ENCODE peak calls at places on chromosomes 7 and 10, in ten cellular contexts. J is lower leg skin, X is Peyer's patch, I is uterus, F is esophagus squamous epithelium, D is stomach, W is breast epithelium, R is ovary, N is thyroid gland, C is IMR-90. M is an unnamed sample.
A peak's percentile ranks its signal among the peaks of the same experiment; 100 is the strongest.

GRCh38 chr7:105321754-105322455 is 66.8 kb downstream of the SRPK2 start:
- DNase-seq in J (no peak), X (no peak), I (no peak), F (no peak), D (no peak), W (no peak), R (no peak), N (no peak), C (no peak), M (no peak)

GRCh38 chr10:958856-959255 is 27.4 kb upstream of the LARP4B start:
- DNase-seq in J (no peak), X (no peak), I (no peak), F (no peak), D (no peak), W (no peak), R (no peak), N (no peak), C (no peak), M (no peak)

GRCh38 chr7:52080493-52080892 is 763.9 kb upstream of the COBL start:
- DNase-seq in J (no peak), X (no peak), I (no peak), F (no peak), D (no peak), W (no peak), R (no peak), N (no peak), C (no peak), M (no peak)

GRCh38 chr7:14016950-14017349 is 27.5 kb upstream of the ETV1 start:
- DNase-seq in J (no peak), X (no peak), I (no peak), F (no peak), D (no peak), W (no peak), R (no peak), N (no peak), C (peak; percentile 11), M (no peak)

GRCh38 chr7:92731327-92732063 is 104.9 kb downstream of the CDK6 start:
- DNase-seq in J (no peak), X (no peak), I (no peak), F (no peak), D (no peak), W (no peak), R (no peak), N (no peak), C (peak; percentile 45), M (no peak)

GRCh38 chr10:5196613-5197234 is at the start of gene AKR1C4:
- DNase-seq in J (no peak), X (no peak), I (no peak), F (no peak), D (no peak), W (no peak), R (no peak), N (no peak), C (no peak), M (no peak)

GRCh38 chr7:8274589-8274988 is 12.6 kb upstream of the ICA1 start:
- DNase-seq in J (no peak), X (no peak), I (no peak), F (no peak), D (no peak), W (no peak), R (no peak), N (no peak), C (no peak), M (no peak)

GRCh38 chr7:4621401-4621800 is 60.7 kb upstream of the FOXK1 start:
- DNase-seq in J (no peak), X (no peak), I (no peak), F (no peak), D (no peak), W (no peak), R (no peak), N (no peak), C (no peak), M (no peak)

GRCh38 chr7:106720641-106721040 is 59.7 kb upstream of the CCDC71L start:
- DNase-seq in J (no peak), X (no peak), I (no peak), F (no peak), D (no peak), W (no peak), R (no peak), N (no peak), C (no peak), M (no peak)

GRCh38 chr7:106715730-106716129 is 54.8 kb upstream of the CCDC71L start:
- DNase-seq in J (no peak), X (no peak), I (no peak), F (no peak), D (no peak), W (no peak), R (no peak), N (no peak), C (no peak), M (no peak)

GRCh38 chr7:106721816-106722785 is 61.1 kb upstream of the CCDC71L start:
- DNase-seq in J (no peak), X (no peak), I (no peak), F (no peak), D (no peak), W (no peak), R (no peak), N (no peak), C (peak; percentile 56), M (no peak)

GRCh38 chr7:106717254-106717996 is 56.5 kb upstream of the CCDC71L start:
- DNase-seq in J (no peak), X (no peak), I (no peak), F (no peak), D (no peak), W (no peak), R (no peak), N (no peak), C (peak; percentile 36), M (no peak)

DNA sequence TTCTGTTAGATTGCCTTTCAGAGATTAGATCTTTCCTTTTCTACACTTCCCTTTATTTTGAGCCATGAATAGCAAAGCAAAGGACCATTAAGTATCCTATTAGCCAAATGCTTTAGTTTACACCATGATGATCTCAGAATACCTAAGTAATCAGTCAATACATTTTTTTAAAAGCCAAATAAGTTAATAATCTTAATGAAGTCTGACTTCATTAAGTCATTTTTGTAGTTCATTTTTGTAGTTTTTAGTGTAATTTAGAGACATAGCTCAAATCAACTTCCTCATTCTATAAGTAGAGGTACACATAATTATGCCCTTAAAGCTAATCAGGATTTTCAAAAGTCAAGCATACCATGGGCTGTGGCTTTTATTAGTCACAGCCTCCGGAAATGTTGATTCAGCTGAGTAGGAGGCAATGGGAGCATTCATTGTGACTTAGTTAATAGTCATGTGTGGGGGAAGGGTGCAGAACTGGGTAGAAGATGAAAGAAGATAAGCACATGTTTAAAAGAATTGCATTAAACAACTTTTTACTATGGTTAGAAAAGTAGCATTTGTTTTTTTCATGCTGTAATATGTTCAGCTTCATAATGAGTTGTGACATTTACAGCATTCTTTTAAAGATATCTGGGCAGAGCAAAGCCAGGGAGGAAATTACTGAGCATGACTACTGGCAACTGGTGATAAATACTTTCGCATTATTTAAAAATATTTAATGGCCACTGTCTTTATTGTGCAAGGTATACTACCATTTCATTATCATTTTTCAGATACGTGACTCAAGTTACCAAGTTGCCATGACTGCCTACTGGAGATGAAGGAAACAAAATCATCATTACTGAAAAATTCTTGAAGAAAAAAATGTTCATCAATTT is 57.3 kb upstream of the CCDC71L start:
- DNase-seq in J (peak; percentile 56), X (no peak), I (no peak), F (peak; percentile 9), D (peak; percentile 28), W (no peak), R (no peak), N (peak; percentile 12), C (peak; percentile 98), M (no peak)
- TF ChIP-seq POLR2A in J (no peak), X (no peak), I (no peak), F (no peak), D (no peak), W (no peak), R (no peak), N (no peak), C (no peak), M (no peak)

DNA sequence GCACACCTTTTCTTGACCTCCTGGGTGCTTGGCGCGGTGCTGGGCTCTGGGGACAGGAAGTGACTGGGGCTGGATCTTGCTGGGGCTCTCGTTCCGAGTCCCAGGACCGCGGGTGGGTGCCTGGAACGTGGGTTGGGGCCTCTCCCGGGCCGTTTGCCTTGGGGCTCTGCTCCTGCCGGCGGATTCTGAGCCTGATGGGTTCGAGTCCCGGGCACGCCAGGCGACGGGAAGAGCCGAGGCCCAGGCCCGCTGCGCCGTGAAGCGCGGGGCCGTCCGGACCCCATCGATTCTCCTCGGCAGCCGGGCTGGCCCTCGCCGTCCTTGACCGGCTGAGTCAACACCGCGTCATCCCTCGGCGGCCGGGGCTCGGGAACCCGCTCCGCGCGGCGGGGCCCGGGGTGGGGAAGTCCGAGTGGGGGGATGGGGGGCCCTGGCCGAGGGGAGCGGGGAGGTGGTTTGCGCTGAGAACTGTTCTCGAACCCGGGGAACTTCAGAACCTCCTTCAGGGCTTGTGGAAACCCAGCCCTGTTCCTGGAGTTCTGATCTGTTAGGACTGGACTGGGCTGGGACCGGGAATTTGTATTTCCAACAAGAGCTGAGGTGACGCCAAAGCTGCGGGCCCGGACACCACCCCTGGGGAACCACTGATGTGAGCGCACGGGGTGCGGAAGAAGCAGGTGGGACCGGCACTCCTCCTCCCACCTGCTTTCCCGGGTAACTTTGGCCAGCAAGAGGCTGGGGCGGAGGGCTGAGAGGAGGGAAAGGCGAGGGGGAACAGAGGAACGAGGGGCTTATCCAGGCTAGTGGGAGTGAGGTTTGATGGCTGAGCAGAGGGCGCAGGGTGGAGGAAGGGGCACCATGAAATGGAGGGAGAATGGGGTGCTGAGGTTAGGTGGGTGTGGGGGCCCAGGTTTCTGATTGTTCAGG is 6.2 kb downstream of the HHEX start:
- DNase-seq in J (no peak), X (no peak), I (no peak), F (no peak), D (no peak), W (no peak), R (peak; percentile 49), N (peak; percentile 82), C (peak; percentile 70), M (no peak)
- TF ChIP-seq POLR2A in J (no peak), X (no peak), I (no peak), F (no peak), D (no peak), W (no peak), R (no peak), N (no peak), C (peak; percentile 50), M (no peak)

DNA sequence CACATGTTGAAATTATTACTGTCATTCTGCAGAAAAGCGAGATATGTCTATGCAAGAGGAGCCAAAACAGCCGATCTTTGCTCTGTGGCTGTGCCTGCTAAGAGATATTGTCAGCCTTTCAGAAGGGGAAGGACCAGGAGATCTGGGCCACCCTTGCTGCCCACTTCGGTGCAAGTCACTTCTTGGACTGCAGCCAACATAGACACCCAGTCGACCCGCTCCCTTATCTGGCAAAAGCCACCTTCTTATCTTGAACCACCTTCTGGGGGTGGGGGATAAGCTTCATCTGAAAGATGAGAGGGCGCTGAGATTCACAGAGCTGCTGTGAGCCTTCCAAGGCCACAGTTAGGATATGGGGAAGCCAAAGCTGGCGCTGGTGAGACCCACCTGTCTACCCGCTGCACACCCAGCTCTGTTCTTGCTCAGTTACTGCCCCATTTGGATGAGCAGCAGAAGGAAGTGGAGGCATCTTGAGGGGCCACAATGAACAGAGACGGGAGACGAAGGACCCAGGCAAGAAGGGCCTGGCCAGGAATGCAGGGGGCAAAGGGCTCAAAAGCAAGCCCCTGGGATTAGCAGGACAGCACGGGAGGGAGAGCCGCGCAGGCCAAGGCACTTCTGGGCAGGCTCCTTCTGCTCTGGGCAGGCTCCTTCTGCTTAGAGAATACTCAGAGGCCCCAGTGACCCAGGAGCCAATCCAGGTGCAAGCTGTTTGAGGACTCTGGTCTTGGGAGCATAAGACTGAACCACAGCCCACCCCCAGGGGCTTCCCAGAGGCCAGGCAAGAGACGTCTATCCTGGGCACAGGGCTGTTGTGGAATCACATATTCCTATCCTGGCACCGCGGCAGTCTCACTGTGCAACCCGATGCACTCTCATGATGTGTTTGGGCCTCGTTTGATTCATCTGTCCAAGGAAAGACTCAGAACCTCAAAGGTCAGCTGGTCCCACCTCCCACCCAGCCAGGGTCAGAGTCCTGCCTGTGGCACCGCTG is 38.4 kb upstream of the NPFFR1 start:
- DNase-seq in J (no peak), X (no peak), I (no peak), F (no peak), D (no peak), W (peak; percentile 19), R (no peak), N (no peak), C (no peak), M (no peak)
- TF ChIP-seq POLR2A in J (no peak), X (no peak), I (no peak), F (no peak), D (no peak), W (no peak), R (no peak), N (no peak), C (no peak), M (no peak)

GRCh38 chr10:118754556-118755423 is at the start of gene CACUL1:
- DNase-seq in J (peak; percentile 100), X (peak; percentile 100), I (peak; percentile 100), F (peak; percentile 98), D (peak; percentile 100), W (peak; percentile 100), R (peak; percentile 100), N (peak; percentile 100), C (peak; percentile 100), M (peak; percentile 100)
- TF ChIP-seq POLR2A in J (no peak), X (peak; percentile 62), I (peak; percentile 85), F (peak; percentile 64), D (no peak), W (peak; percentile 84), R (peak; percentile 74), N (no peak), C (peak; percentile 85), M (peak; percentile 72)

M was measured in transverse colon.